ENCODE peak calls at places on chromosome 14, in nine cellular contexts. S, E, N, Z, K, O, G, Q and F are unnamed samples. For H3K36me3, the result is how much of the 10 kb centered on the place peaks cover.

GRCh38 chr14:54225457-54225856 is 171.3 kb upstream of the CDKN3 start:
- DNase-seq in Q (no peak), K (peak), E (no peak), G (no peak), N (no peak), S (no peak), Z (no peak), O (no peak), F (no peak)

GRCh38 chr14:64971452-64971889 is 665 bp downstream of the RAB15 start:
- DNase-seq in N (no peak), K (no peak), Z (no peak), O (no peak), S (no peak), Q (no peak), G (no peak), E (peak), F (no peak)

GRCh38 chr14:36856095-36856878 is 194.6 kb downstream of the PAX9 start:
- DNase-seq in S (no peak), K (no peak), Q (no peak), N (peak), E (peak), Z (peak), O (no peak), G (no peak), F (no peak)

GRCh38 chr14:30935445-30935844 is 61.1 kb downstream of the COCH start:
- DNase-seq in Z (peak), O (no peak), N (peak), K (no peak), Q (no peak), G (no peak), S (no peak), E (no peak), F (no peak)

GRCh38 chr14:103880986-103881926 is 33.9 kb upstream of the PPP1R13B start:
- DNase-seq in G (no peak), K (peak), Z (no peak), O (no peak), N (no peak), S (no peak), E (no peak), Q (no peak), F (no peak)

GRCh38 chr14:71754422-71755095 is 177.7 kb upstream of the RGS6 start:
- DNase-seq in N (no peak), Q (peak), Z (no peak), G (no peak), K (no peak), E (peak), S (peak), O (no peak), F (no peak)

GRCh38 chr14:96090441-96091148 is 51.4 kb downstream of the C14orf132 start:
- DNase-seq in K (peak), N (peak), Z (no peak), S (no peak), E (no peak), O (peak), G (no peak), Q (no peak), F (no peak)

GRCh38 chr14:88289214-88289613 is 33.9 kb downstream of the KCNK10 start:
- DNase-seq in O (no peak), G (no peak), Z (peak), N (peak), S (peak), K (no peak), E (no peak), Q (no peak), F (no peak)

GRCh38 chr14:91390165-91390778 is 27.3 kb downstream of the CCDC88C start:
- DNase-seq in Z (no peak), S (no peak), N (no peak), Q (no peak), K (no peak), E (no peak), G (no peak), O (no peak), F (no peak)

GRCh38 chr14:32603992-32604391 is 274.9 kb downstream of the AKAP6 start:
- DNase-seq in O (no peak), S (no peak), G (peak), Z (no peak), K (no peak), E (no peak), Q (no peak), N (no peak), F (no peak)

GRCh38 chr14:92994131-92994676 is 71.3 kb downstream of the CHGA start:
- DNase-seq in G (no peak), Z (no peak), E (no peak), S (no peak), K (no peak), N (no peak), Q (no peak), O (no peak), F (no peak)

GRCh38 chr14:86780461-86780860 is 1212.5 kb downstream of the GALC start:
- DNase-seq in S (no peak), E (no peak), O (no peak), G (no peak), K (no peak), Q (no peak), N (no peak), Z (no peak), F (no peak)

GRCh38 chr14:72825486-72825885 is 68.4 kb downstream of the DPF3 start:
- DNase-seq in E (no peak), G (no peak), O (no peak), N (no peak), Z (no peak), Q (no peak), K (no peak), S (no peak), F (no peak)

GRCh38 chr14:47278233-47278842 is 397.1 kb downstream of the MDGA2 start:
- DNase-seq in N (peak), Q (peak), S (peak), Z (peak), O (peak), K (peak), E (peak), G (peak), F (peak)

DNA sequence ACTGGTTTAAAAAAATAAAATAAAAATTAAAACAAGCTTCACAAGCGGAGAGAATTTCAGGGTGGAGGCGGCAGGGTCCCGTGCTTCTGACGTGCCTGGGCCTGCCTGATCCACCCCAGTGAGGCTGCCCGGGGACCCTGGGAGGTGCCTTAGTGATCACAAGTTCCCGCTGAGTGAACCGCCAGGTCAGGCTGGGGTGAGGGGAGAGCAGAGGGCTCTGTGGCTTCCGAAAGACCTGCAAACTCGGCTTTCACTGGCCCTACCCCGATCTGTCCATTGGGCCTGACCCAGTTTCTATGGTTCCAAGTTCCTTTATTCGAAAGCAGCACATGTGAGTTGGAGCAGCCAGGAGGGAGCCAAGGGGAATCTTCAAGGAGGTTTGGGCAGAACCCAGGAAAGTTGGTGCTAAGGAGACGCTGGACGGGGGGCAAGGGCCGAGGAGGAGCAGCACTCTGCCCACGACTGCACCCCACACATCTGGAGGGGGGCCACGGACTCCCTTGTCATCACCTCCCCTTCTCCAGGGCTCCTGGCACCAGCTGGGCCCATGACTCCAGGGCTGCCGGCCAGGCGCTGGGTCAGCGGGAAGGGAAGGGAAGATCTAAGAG is 12.9 kb downstream of the MMP14 start:
- DNase-seq in Q (no peak), G (no peak), O (no peak), E (peak), S (no peak), Z (no peak), N (peak), K (peak), F (no peak)
- H3K27ac ChIP-seq in Q (no peak), G (no peak), O (peak), E (peak), S (no peak), Z (peak), N (peak), K (peak), F (no peak)

GRCh38 chr14:35687335-35687939 is 121.7 kb downstream of the RALGAPA1 start:
- DNase-seq in G (peak), E (peak), K (peak), S (peak), Q (peak), O (peak), Z (peak), N (peak), F (peak)
- TF ChIP-seq EZH2phosphoT487 in G (no peak), E (no peak), K (no peak), S (no peak), Q (no peak), O (no peak), Z (no peak), N (no peak), F (no peak)

DNA sequence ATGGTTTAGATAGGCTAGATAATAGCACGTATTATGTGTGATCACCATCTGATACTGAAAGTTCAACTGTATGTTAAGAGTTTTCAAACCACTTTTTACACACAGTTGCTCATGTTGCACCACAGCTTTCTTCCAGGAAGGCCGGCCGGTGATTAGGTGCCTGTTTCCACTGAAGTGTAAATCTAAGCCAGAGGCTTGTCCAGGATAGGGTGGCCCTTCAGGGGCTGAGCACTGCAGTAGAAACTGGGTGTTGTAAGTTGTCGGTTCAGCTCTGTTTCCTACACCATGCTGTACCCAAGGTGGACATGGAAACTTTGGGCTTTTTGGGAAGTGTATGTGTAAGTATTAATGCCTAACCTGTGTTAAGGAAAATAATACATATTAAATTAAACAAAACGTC is 30.7 kb downstream of the TDP1 start:
- DNase-seq in O (no peak), N (no peak), K (no peak), G (no peak), S (no peak), Q (no peak), Z (no peak), E (peak), F (no peak)
- H3K36me3 ChIP-seq in O (under half), N (under half), K (under half), G (under half), S (under half), Q (under half), Z (under half), E (under half), F (half or more)

GRCh38 chr14:68786491-68787234 is 6.2 kb downstream of the ZFP36L1 start:
- DNase-seq in S (no peak), E (peak), K (no peak), N (peak), O (peak), Z (peak), Q (peak), G (no peak), F (no peak)
- H3K27ac ChIP-seq in S (peak), E (peak), K (no peak), N (peak), O (peak), Z (peak), Q (peak), G (no peak), F (no peak)

GRCh38 chr14:81344461-81345160 is 55.5 kb downstream of the STON2 start:
- DNase-seq in O (no peak), N (no peak), E (no peak), S (no peak), Z (no peak), K (no peak), G (no peak), Q (no peak), F (no peak)

GRCh38 chr14:81348086-81348485 is 52.0 kb downstream of the STON2 start:
- DNase-seq in S (no peak), O (no peak), N (no peak), Q (no peak), K (no peak), G (no peak), Z (no peak), E (no peak), F (peak)

GRCh38 chr14:81343701-81344100 is 56.4 kb downstream of the STON2 start:
- DNase-seq in E (no peak), K (no peak), Z (no peak), Q (no peak), O (no peak), G (no peak), N (no peak), S (no peak), F (no peak)

GRCh38 chr14:81343166-81343565 is 57.0 kb downstream of the STON2 start:
- DNase-seq in K (no peak), N (no peak), O (no peak), S (no peak), E (no peak), Q (no peak), Z (no peak), G (no peak), F (no peak)

GRCh38 chr14:81345781-81346180 is 54.3 kb downstream of the STON2 start:
- DNase-seq in O (no peak), N (no peak), S (no peak), G (no peak), Q (no peak), K (no peak), Z (no peak), E (no peak), F (no peak)
- TF ChIP-seq EZH2phosphoT487 in O (no peak), N (no peak), S (no peak), G (no peak), Q (no peak), K (no peak), Z (no peak), E (no peak), F (no peak)

GRCh38 chr14:55614304-55614703 is 34.3 kb downstream of the KTN1 start:
- DNase-seq in K (no peak), Z (no peak), G (no peak), Q (no peak), E (no peak), O (no peak), N (no peak), S (no peak), F (no peak)
- H3K36me3 ChIP-seq in K (under half), Z (under half), G (under half), Q (under half), E (under half), O (under half), N (under half), S (under half), F (half or more)

GRCh38 chr14:51821822-51822221 is 38.6 kb upstream of the GNG2 start:
- DNase-seq in K (no peak), G (no peak), Z (peak), N (peak), Q (no peak), E (no peak), O (no peak), S (no peak), F (no peak)

GRCh38 chr14:51822499-51822898 is 37.9 kb upstream of the GNG2 start:
- DNase-seq in E (no peak), Q (no peak), S (no peak), O (no peak), N (peak), K (no peak), G (no peak), Z (no peak), F (no peak)

GRCh38 chr14:51823706-51824105 is 36.7 kb upstream of the GNG2 start:
- DNase-seq in Z (peak), N (no peak), S (no peak), Q (no peak), G (no peak), O (no peak), E (no peak), K (no peak), F (no peak)

GRCh38 chr14:51825926-51826325 is 34.5 kb upstream of the GNG2 start:
- DNase-seq in E (no peak), K (no peak), N (peak), G (no peak), O (no peak), Z (no peak), S (no peak), Q (no peak), F (no peak)

DNA sequence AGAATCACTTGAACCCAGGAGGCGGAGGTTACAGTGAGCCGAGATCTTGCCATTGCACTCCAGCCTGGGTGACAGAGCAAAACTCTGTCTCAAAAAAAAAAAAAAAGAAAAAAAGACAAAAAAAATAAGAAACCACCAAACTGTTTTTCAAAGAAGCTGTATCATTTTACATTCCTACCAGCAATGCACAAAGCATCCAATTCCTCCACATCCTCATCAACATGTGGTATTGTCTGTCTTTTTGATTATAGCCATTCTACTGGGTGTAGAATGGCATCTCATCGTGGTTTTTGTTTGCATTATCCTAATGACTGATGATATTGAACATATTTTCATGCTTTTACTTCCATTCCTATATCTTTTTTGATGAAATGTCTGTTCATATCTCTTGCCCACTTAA is 36.2 kb upstream of the GNG2 start:
- DNase-seq in Z (no peak), N (no peak), Q (no peak), O (no peak), K (no peak), E (no peak), G (no peak), S (no peak), F (no peak)
- H3K27ac ChIP-seq in Z (no peak), N (no peak), Q (no peak), O (no peak), K (no peak), E (no peak), G (no peak), S (no peak), F (no peak)